ENCODE peak calls at places on chromosome 17, in ten cellular contexts. Y is GF-D8; B is occipital lobe; H is GM13976; C is D721Med; I is stimulated activated CD4-positive, alpha-beta T cell treated with anti-CD3 and anti-CD28 coated beads, TNF-alpha, amount 100 ng/mL, for 4 hours; T is AG10803; J is NCI-H1694; L is fibroblast of the aortic adventitia; P is cardiac fibroblast. E is an unnamed sample.

GRCh38 chr17:4583796-4584124 is 569 bp upstream of the SMTNL2 start:
- DNase-seq in C (peak), I (no peak), B (no peak), P (peak), T (no peak), L (no peak), H (no peak), J (peak), Y (no peak), E (peak)

GRCh38 chr17:36209575-36209974 is 1.3 kb upstream of the CCL4L2 start:
- DNase-seq in T (no peak), Y (no peak), P (no peak), H (no peak), I (no peak), C (no peak), L (no peak), J (no peak), B (no peak), E (no peak)

GRCh38 chr17:40021471-40021961 is 6.3 kb downstream of the CSF3 start:
- DNase-seq in Y (no peak), L (peak), P (peak), T (peak), I (no peak), B (no peak), J (no peak), H (no peak), C (no peak), E (no peak)

GRCh38 chr17:32746698-32747097 is 130.2 kb downstream of the MYO1D start:
- DNase-seq in P (peak), C (no peak), J (no peak), L (peak), I (no peak), H (no peak), Y (no peak), T (peak), B (no peak), E (peak)

GRCh38 chr17:81898029-81898866 is 3.8 kb upstream of the NPB start:
- DNase-seq in B (peak), C (no peak), Y (no peak), H (no peak), I (no peak), J (no peak), P (peak), T (peak), L (peak), E (no peak)

GRCh38 chr17:72715906-72716572 is 376.4 kb downstream of the SLC39A11 start:
- DNase-seq in H (no peak), C (no peak), Y (no peak), L (peak), T (peak), J (no peak), B (peak), P (peak), I (no peak), E (no peak)

GRCh38 chr17:79000396-79001189 is 9.0 kb downstream of the CANT1 start:
- DNase-seq in J (peak), Y (no peak), B (no peak), C (no peak), P (no peak), H (peak), T (no peak), I (no peak), L (no peak), E (no peak)

GRCh38 chr17:7336240-7337175 is at the start of gene ACAP1:
- DNase-seq in C (no peak), H (peak), Y (peak), L (no peak), I (peak), J (no peak), T (no peak), B (no peak), P (no peak), E (peak)

GRCh38 chr17:29663155-29663554 is 40.4 kb upstream of the CORO6 start:
- DNase-seq in I (no peak), Y (no peak), H (no peak), P (peak), T (peak), L (peak), C (no peak), B (no peak), J (no peak), E (no peak)

GRCh38 chr17:18191071-18191667 is 7.5 kb downstream of the ALKBH5 start:
- DNase-seq in T (no peak), Y (no peak), B (no peak), H (no peak), C (no peak), L (peak), J (no peak), P (peak), I (no peak), E (no peak)

GRCh38 chr17:68792873-68793272 is 162.3 kb downstream of the ABCA8 start:
- DNase-seq in T (no peak), Y (no peak), L (peak), B (no peak), P (no peak), J (no peak), C (no peak), I (no peak), H (no peak), E (no peak)

GRCh38 chr17:75892556-75893224 is 4.1 kb downstream of the TRIM65 start:
- DNase-seq in J (no peak), L (no peak), C (no peak), T (no peak), Y (no peak), I (no peak), B (no peak), H (no peak), P (no peak), E (no peak)

GRCh38 chr17:60065136-60065535 is 13.6 kb downstream of the HEATR6 start:
- DNase-seq in B (no peak), T (no peak), L (no peak), H (no peak), J (no peak), I (no peak), P (peak), C (no peak), Y (no peak), E (no peak)

GRCh38 chr17:17090642-17091103 is 48.4 kb downstream of the MPRIP start:
- DNase-seq in J (no peak), H (no peak), P (no peak), C (no peak), B (no peak), L (no peak), I (no peak), T (no peak), Y (no peak), E (no peak)

GRCh38 chr17:57862990-57863667 is 13.3 kb upstream of the MRPS23 start:
- DNase-seq in Y (no peak), T (no peak), B (no peak), L (no peak), H (no peak), J (no peak), I (no peak), C (peak), P (no peak), E (peak)

GRCh38 chr17:62802531-62803205 is 5.4 kb downstream of the MARCHF10 start:
- DNase-seq in L (no peak), T (no peak), P (no peak), B (no peak), Y (no peak), I (no peak), C (no peak), H (no peak), J (no peak), E (no peak)

GRCh38 chr17:19021622-19022083 is 17.1 kb upstream of the FAM83G start:
- DNase-seq in Y (no peak), B (no peak), H (no peak), L (no peak), I (no peak), P (no peak), J (no peak), T (no peak), C (no peak), E (no peak)

GRCh38 chr17:4980644-4981216 is 6.7 kb downstream of the CAMTA2 start:
- DNase-seq in Y (no peak), T (peak), P (peak), H (peak), I (no peak), L (peak), C (peak), B (no peak), J (peak), E (peak)

GRCh38 chr17:73595068-73595865 is 49.0 kb downstream of the SDK2 start:
- DNase-seq in L (no peak), P (no peak), H (peak), T (peak), I (no peak), Y (no peak), B (no peak), C (peak), J (no peak), E (no peak)

GRCh38 chr17:50267074-50267841 is 7.0 kb upstream of the TMEM92 start:
- DNase-seq in J (no peak), L (peak), B (no peak), P (peak), H (peak), Y (no peak), T (peak), I (no peak), C (no peak), E (no peak)

GRCh38 chr17:27579897-27580321 is 51.1 kb upstream of the LGALS9 start:
- DNase-seq in L (no peak), P (no peak), I (no peak), B (no peak), H (no peak), T (no peak), J (no peak), Y (no peak), C (no peak), E (no peak)

GRCh38 chr17:2087597-2088211 is 32.8 kb downstream of the HIC1 start:
- DNase-seq in J (no peak), P (peak), T (no peak), C (no peak), H (peak), I (peak), L (peak), Y (peak), B (no peak), E (peak)

GRCh38 chr17:66549312-66549705 is 246.9 kb downstream of the PRKCA start:
- DNase-seq in I (no peak), C (no peak), J (no peak), H (no peak), B (no peak), P (peak), T (peak), Y (no peak), L (peak), E (no peak)

E was measured in MV-4-11.